ENCODE peak calls at places on chromosomes 2 and 18, in eight cellular contexts. One of them, this sample, is unnamed.

GRCh38 chr2:28683100-28683706 is 68.4 kb upstream of the PPP1CB start:
- DNase-seq in RWPE1: peak
- DNase-seq in CD8-positive, alpha-beta T cell: no peak
- DNase-seq in AG04450: no peak
- DNase-seq in endothelial cell of umbilical vein: peak
- DNase-seq in stomach: peak
- DNase-seq in spleen: no peak
- DNase-seq in tibial nerve: peak
- DNase-seq in this sample: no peak

GRCh38 chr18:6613581-6613980 is 115.9 kb upstream of the ARHGAP28 start:
- DNase-seq in endothelial cell of umbilical vein: no peak
- DNase-seq in AG04450: no peak
- DNase-seq in spleen: no peak
- DNase-seq in RWPE1: no peak
- DNase-seq in stomach: no peak
- DNase-seq in tibial nerve: no peak
- DNase-seq in CD8-positive, alpha-beta T cell: no peak
- DNase-seq in this sample: no peak

GRCh38 chr2:241499146-241499965 is 9.0 kb downstream of the STK25 start:
- DNase-seq in spleen: peak
- DNase-seq in endothelial cell of umbilical vein: no peak
- DNase-seq in RWPE1: no peak
- DNase-seq in stomach: no peak
- DNase-seq in CD8-positive, alpha-beta T cell: no peak
- DNase-seq in tibial nerve: no peak
- DNase-seq in AG04450: no peak
- DNase-seq in this sample: no peak

GRCh38 chr18:78926243-78926615 is 53.4 kb upstream of the SALL3 start:
- DNase-seq in endothelial cell of umbilical vein: no peak
- DNase-seq in RWPE1: no peak
- DNase-seq in AG04450: no peak
- DNase-seq in spleen: no peak
- DNase-seq in tibial nerve: no peak
- DNase-seq in CD8-positive, alpha-beta T cell: no peak
- DNase-seq in stomach: no peak
- DNase-seq in this sample: no peak

GRCh38 chr2:170848587-170848986 is 31.9 kb downstream of the GAD1 start:
- DNase-seq in endothelial cell of umbilical vein: no peak
- DNase-seq in RWPE1: peak
- DNase-seq in CD8-positive, alpha-beta T cell: no peak
- DNase-seq in spleen: no peak
- DNase-seq in tibial nerve: no peak
- DNase-seq in AG04450: no peak
- DNase-seq in stomach: no peak
- DNase-seq in this sample: peak

GRCh38 chr18:45619062-45619825 is 4.0 kb downstream of the SLC14A2 start:
- DNase-seq in endothelial cell of umbilical vein: no peak
- DNase-seq in RWPE1: no peak
- DNase-seq in stomach: no peak
- DNase-seq in tibial nerve: peak
- DNase-seq in CD8-positive, alpha-beta T cell: no peak
- DNase-seq in spleen: no peak
- DNase-seq in AG04450: no peak
- DNase-seq in this sample: no peak

GRCh38 chr2:189580662-189581353 is at the start of gene SLC40A1:
- DNase-seq in RWPE1: peak
- DNase-seq in AG04450: no peak
- DNase-seq in tibial nerve: peak
- DNase-seq in stomach: peak
- DNase-seq in spleen: peak
- DNase-seq in endothelial cell of umbilical vein: peak
- DNase-seq in CD8-positive, alpha-beta T cell: peak
- DNase-seq in this sample: no peak

GRCh38 chr2:45432406-45432805 is 178.7 kb downstream of the SRBD1 start:
- DNase-seq in RWPE1: peak
- DNase-seq in spleen: no peak
- DNase-seq in tibial nerve: no peak
- DNase-seq in stomach: no peak
- DNase-seq in endothelial cell of umbilical vein: no peak
- DNase-seq in CD8-positive, alpha-beta T cell: no peak
- DNase-seq in AG04450: no peak
- DNase-seq in this sample: no peak

GRCh38 chr2:172256886-172257285 is 154.2 kb upstream of the DLX2 start:
- DNase-seq in endothelial cell of umbilical vein: no peak
- DNase-seq in RWPE1: no peak
- DNase-seq in AG04450: no peak
- DNase-seq in spleen: no peak
- DNase-seq in CD8-positive, alpha-beta T cell: no peak
- DNase-seq in stomach: no peak
- DNase-seq in tibial nerve: no peak
- DNase-seq in this sample: no peak

GRCh38 chr2:239756392-239757153 is 268.6 kb downstream of the NDUFA10 start:
- DNase-seq in RWPE1: no peak
- DNase-seq in CD8-positive, alpha-beta T cell: no peak
- DNase-seq in spleen: no peak
- DNase-seq in AG04450: no peak
- DNase-seq in tibial nerve: no peak
- DNase-seq in stomach: no peak
- DNase-seq in endothelial cell of umbilical vein: no peak
- DNase-seq in this sample: no peak

GRCh38 chr2:98669675-98670074 is 61.3 kb downstream of the MGAT4A start:
- DNase-seq in RWPE1: no peak
- DNase-seq in stomach: no peak
- DNase-seq in endothelial cell of umbilical vein: peak
- DNase-seq in CD8-positive, alpha-beta T cell: no peak
- DNase-seq in spleen: no peak
- DNase-seq in AG04450: no peak
- DNase-seq in tibial nerve: no peak
- DNase-seq in this sample: no peak

GRCh38 chr18:37524546-37525301 is 40.9 kb downstream of the CELF4 start:
- DNase-seq in CD8-positive, alpha-beta T cell: no peak
- DNase-seq in AG04450: no peak
- DNase-seq in endothelial cell of umbilical vein: no peak
- DNase-seq in RWPE1: no peak
- DNase-seq in stomach: no peak
- DNase-seq in spleen: no peak
- DNase-seq in tibial nerve: no peak
- DNase-seq in this sample: no peak

GRCh38 chr2:128562471-128563347 is 244.0 kb upstream of the HS6ST1 start:
- DNase-seq in RWPE1: no peak
- DNase-seq in tibial nerve: no peak
- DNase-seq in AG04450: no peak
- DNase-seq in CD8-positive, alpha-beta T cell: no peak
- DNase-seq in spleen: no peak
- DNase-seq in stomach: no peak
- DNase-seq in endothelial cell of umbilical vein: no peak
- DNase-seq in this sample: no peak

GRCh38 chr2:215880970-215881369 is 132.4 kb downstream of the MREG start:
- DNase-seq in spleen: no peak
- DNase-seq in AG04450: no peak
- DNase-seq in tibial nerve: no peak
- DNase-seq in stomach: no peak
- DNase-seq in RWPE1: no peak
- DNase-seq in endothelial cell of umbilical vein: no peak
- DNase-seq in CD8-positive, alpha-beta T cell: no peak
- DNase-seq in this sample: no peak

GRCh38 chr2:187855689-187856088 is 301.5 kb upstream of the TFPI start:
- DNase-seq in RWPE1: no peak
- DNase-seq in endothelial cell of umbilical vein: no peak
- DNase-seq in AG04450: no peak
- DNase-seq in spleen: no peak
- DNase-seq in CD8-positive, alpha-beta T cell: no peak
- DNase-seq in stomach: no peak
- DNase-seq in tibial nerve: no peak
- DNase-seq in this sample: no peak

GRCh38 chr2:187847245-187848208 is 293.3 kb upstream of the TFPI start:
- DNase-seq in stomach: no peak
- DNase-seq in tibial nerve: no peak
- DNase-seq in RWPE1: no peak
- DNase-seq in CD8-positive, alpha-beta T cell: no peak
- DNase-seq in AG04450: no peak
- DNase-seq in endothelial cell of umbilical vein: no peak
- DNase-seq in spleen: no peak
- DNase-seq in this sample: no peak

GRCh38 chr2:187854801-187855200 is 300.6 kb upstream of the TFPI start:
- DNase-seq in spleen: no peak
- DNase-seq in tibial nerve: no peak
- DNase-seq in AG04450: no peak
- DNase-seq in stomach: no peak
- DNase-seq in CD8-positive, alpha-beta T cell: no peak
- DNase-seq in endothelial cell of umbilical vein: no peak
- DNase-seq in RWPE1: no peak
- DNase-seq in this sample: no peak

GRCh38 chr2:187853413-187853812 is 299.2 kb upstream of the TFPI start:
- DNase-seq in AG04450: no peak
- DNase-seq in RWPE1: no peak
- DNase-seq in stomach: no peak
- DNase-seq in CD8-positive, alpha-beta T cell: no peak
- DNase-seq in spleen: no peak
- DNase-seq in tibial nerve: no peak
- DNase-seq in endothelial cell of umbilical vein: peak
- DNase-seq in this sample: no peak

GRCh38 chr2:187851955-187852624 is 297.9 kb upstream of the TFPI start:
- DNase-seq in CD8-positive, alpha-beta T cell: no peak
- DNase-seq in stomach: no peak
- DNase-seq in RWPE1: no peak
- DNase-seq in endothelial cell of umbilical vein: no peak
- DNase-seq in tibial nerve: no peak
- DNase-seq in AG04450: no peak
- DNase-seq in spleen: peak
- DNase-seq in this sample: no peak
- H3K27ac ChIP-seq in CD8-positive, alpha-beta T cell: no peak
- H3K27ac ChIP-seq in stomach: no peak
- H3K27ac ChIP-seq in RWPE1: no peak
- H3K27ac ChIP-seq in endothelial cell of umbilical vein: no peak
- H3K27ac ChIP-seq in tibial nerve: no peak
- H3K27ac ChIP-seq in AG04450: no peak
- H3K27ac ChIP-seq in spleen: no peak
- H3K27ac ChIP-seq in this sample: no peak

DNA sequence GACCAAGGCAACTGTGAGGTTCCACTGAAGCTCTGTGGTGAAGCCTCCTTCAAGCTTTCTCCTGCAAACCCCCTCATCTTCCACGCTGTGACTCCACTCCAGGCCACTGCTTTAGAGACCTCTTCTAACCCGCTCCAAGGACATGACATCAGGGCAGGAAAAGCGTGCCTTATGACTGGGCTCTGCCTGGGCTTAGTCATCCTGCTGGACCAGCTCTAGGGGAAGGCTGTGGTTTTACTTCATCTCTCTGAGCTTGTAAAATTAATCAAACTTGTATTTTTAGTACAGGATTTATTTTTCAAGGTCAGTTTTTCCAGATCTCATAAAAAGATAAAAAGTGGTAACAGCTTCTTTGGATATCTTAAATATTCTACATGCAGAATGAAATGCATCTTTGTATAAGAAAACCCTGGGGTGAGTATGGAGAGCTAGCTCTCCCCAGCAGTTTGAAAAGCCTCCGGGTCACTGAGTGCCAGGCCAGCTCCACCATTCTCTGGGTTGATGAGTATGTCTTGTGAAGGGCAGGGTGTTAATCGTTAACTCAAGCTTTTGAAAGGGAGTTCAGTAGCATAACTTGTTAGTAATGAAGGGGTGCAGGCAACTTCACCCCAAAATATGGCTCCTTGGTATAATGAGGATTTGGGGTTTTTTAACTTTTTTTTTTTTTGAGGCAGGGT is 33.1 kb upstream of the YPEL5 start:
- DNase-seq in AG04450: peak
- DNase-seq in spleen: no peak
- DNase-seq in RWPE1: peak
- DNase-seq in CD8-positive, alpha-beta T cell: no peak
- DNase-seq in tibial nerve: no peak
- DNase-seq in endothelial cell of umbilical vein: peak
- DNase-seq in stomach: no peak
- DNase-seq in this sample: peak
- H3K27ac ChIP-seq in AG04450: peak
- H3K27ac ChIP-seq in spleen: no peak
- H3K27ac ChIP-seq in RWPE1: no peak
- H3K27ac ChIP-seq in CD8-positive, alpha-beta T cell: no peak
- H3K27ac ChIP-seq in tibial nerve: no peak
- H3K27ac ChIP-seq in endothelial cell of umbilical vein: no peak
- H3K27ac ChIP-seq in stomach: no peak
- H3K27ac ChIP-seq in this sample: peak

GRCh38 chr2:109348190-109348589 is 219.2 kb downstream of the SH3RF3 start:
- DNase-seq in RWPE1: no peak
- DNase-seq in spleen: no peak
- DNase-seq in AG04450: no peak
- DNase-seq in tibial nerve: no peak
- DNase-seq in stomach: no peak
- DNase-seq in CD8-positive, alpha-beta T cell: no peak
- DNase-seq in endothelial cell of umbilical vein: no peak
- DNase-seq in this sample: no peak
- H3K27ac ChIP-seq in RWPE1: no peak
- H3K27ac ChIP-seq in spleen: peak
- H3K27ac ChIP-seq in AG04450: no peak
- H3K27ac ChIP-seq in tibial nerve: no peak
- H3K27ac ChIP-seq in stomach: no peak
- H3K27ac ChIP-seq in CD8-positive, alpha-beta T cell: peak
- H3K27ac ChIP-seq in endothelial cell of umbilical vein: no peak
- H3K27ac ChIP-seq in this sample: no peak

GRCh38 chr18:26689226-26689913 is 141.0 kb upstream of the KCTD1 start:
- DNase-seq in tibial nerve: no peak
- DNase-seq in CD8-positive, alpha-beta T cell: no peak
- DNase-seq in AG04450: no peak
- DNase-seq in stomach: no peak
- DNase-seq in spleen: no peak
- DNase-seq in endothelial cell of umbilical vein: no peak
- DNase-seq in RWPE1: no peak
- DNase-seq in this sample: no peak

GRCh38 chr18:26686532-26686931 is 138.2 kb upstream of the KCTD1 start:
- DNase-seq in stomach: no peak
- DNase-seq in RWPE1: no peak
- DNase-seq in CD8-positive, alpha-beta T cell: no peak
- DNase-seq in tibial nerve: no peak
- DNase-seq in spleen: no peak
- DNase-seq in endothelial cell of umbilical vein: no peak
- DNase-seq in AG04450: no peak
- DNase-seq in this sample: no peak

DNA sequence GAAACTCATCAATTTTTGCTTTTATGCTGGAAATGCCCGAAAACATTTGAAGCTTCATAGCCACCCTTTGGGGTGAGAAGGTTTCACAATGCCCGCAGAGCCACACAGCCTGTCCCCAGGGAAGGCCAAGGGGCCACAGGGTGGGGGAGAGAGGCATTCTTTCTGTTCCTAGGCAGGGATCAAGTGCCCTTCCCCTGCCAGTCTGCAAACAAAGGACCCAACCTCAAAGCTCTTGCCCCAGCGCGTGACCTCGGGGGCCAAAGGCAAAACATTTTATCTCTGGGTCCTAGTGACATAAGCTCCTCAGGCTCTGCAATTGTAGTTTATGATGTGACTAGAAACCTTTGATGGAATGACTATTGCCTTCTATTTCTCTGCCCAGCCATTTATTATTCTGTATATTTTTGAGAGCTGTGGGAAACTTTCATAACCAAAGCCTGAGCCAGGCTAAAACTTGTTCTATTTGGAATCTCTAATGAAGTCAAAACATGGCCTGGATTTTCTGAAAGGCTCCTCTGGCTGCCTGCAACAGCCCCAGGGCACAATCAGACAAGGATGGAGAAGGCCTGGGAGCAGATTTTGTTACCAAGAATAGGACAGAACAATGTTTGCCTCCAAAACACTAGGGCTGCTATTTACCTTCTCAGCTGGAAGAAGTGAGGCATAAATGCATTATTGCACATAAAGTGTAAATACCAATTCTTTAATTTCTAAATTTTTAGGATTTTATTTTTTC is 137.3 kb upstream of the KCTD1 start:
- DNase-seq in CD8-positive, alpha-beta T cell: no peak
- DNase-seq in stomach: no peak
- DNase-seq in AG04450: no peak
- DNase-seq in RWPE1: no peak
- DNase-seq in endothelial cell of umbilical vein: no peak
- DNase-seq in spleen: no peak
- DNase-seq in tibial nerve: no peak
- DNase-seq in this sample: no peak
- H3K27ac ChIP-seq in CD8-positive, alpha-beta T cell: no peak
- H3K27ac ChIP-seq in stomach: no peak
- H3K27ac ChIP-seq in AG04450: no peak
- H3K27ac ChIP-seq in RWPE1: no peak
- H3K27ac ChIP-seq in endothelial cell of umbilical vein: no peak
- H3K27ac ChIP-seq in spleen: no peak
- H3K27ac ChIP-seq in tibial nerve: no peak
- H3K27ac ChIP-seq in this sample: no peak

This sample was measured in epithelial cell of prostate.